ENCODE peak calls at places on chromosome 2, in six cellular contexts. N is endothelial cell of umbilical vein, U is endothelial cell, Y is GM13977, G is tibial artery, S is mammary epithelial cell. Q is an unnamed sample.

GRCh38 chr2:131047275-131047652 is 46.0 kb downstream of the FAM168B start:
- DNase-seq in N (no peak), U (no peak), Y (no peak), G (no peak), S (no peak), Q (peak; percentile 78)

GRCh38 chr2:26764078-26764887 is at the start of gene SLC35F6:
- DNase-seq in N (peak; percentile 82), U (peak; percentile 80), Y (peak; percentile 93), G (peak; percentile 91), S (peak; percentile 70), Q (peak; percentile 97)

GRCh38 chr2:113851640-113852039 is 38.2 kb upstream of the ACTR3 start:
- DNase-seq in N (no peak), U (no peak), Y (no peak), G (no peak), S (peak; percentile 27), Q (no peak)

GRCh38 chr2:62785216-62785615 is 79.7 kb downstream of the EHBP1 start:
- DNase-seq in N (peak; percentile 9), U (no peak), Y (peak; percentile 12), G (no peak), S (peak; percentile 11), Q (no peak)

GRCh38 chr2:88003074-88003755 is 13.1 kb downstream of the RNU2-63P start:
- DNase-seq in N (no peak), U (peak; percentile 17), Y (no peak), G (no peak), S (no peak), Q (no peak)

GRCh38 chr2:224518806-224519580 is 66.2 kb downstream of the CUL3 start:
- DNase-seq in N (no peak), U (no peak), Y (no peak), G (no peak), S (peak; percentile 32), Q (peak; percentile 87)

GRCh38 chr2:222290371-222290690 is 8.5 kb downstream of the PAX3 start:
- DNase-seq in N (no peak), U (no peak), Y (no peak), G (no peak), S (no peak), Q (no peak)

GRCh38 chr2:25311866-25312575 is 29.7 kb downstream of the DNMT3A start:
- DNase-seq in N (no peak), U (no peak), Y (no peak), G (no peak), S (no peak), Q (no peak)

GRCh38 chr2:218444692-218445357 is 25.9 kb downstream of the VIL1 start:
- DNase-seq in N (no peak), U (no peak), Y (no peak), G (peak; percentile 11), S (no peak), Q (no peak)

GRCh38 chr2:205768815-205769493 is 86.7 kb downstream of the NRP2 start:
- DNase-seq in N (peak; percentile 41), U (no peak), Y (no peak), G (no peak), S (peak; percentile 77), Q (no peak)